ENCODE peak calls at places on chromosomes 12 and 14, in six cellular contexts. A is endothelial cell of umbilical vein; P is stimulated activated CD8-positive, alpha-beta memory T cell treated with anti-CD3 and anti-CD28 coated beads, Interleukin-2, amount 100 ng/mL, for 48 hours; Y is body of pancreas; E is anterior cingulate cortex; T is DMS153. O is an unnamed sample.

GRCh38 chr12:177980-178714 is 35.8 kb downstream of the SLC6A12 start:
- DNase-seq in Y (no peak), T (no peak), E (no peak), P (no peak), A (no peak), O (no peak)

GRCh38 chr12:57815177-57816000 is 3.1 kb downstream of the AVIL start:
- DNase-seq in Y (no peak), A (no peak), P (no peak), T (peak), E (no peak), O (peak)

GRCh38 chr14:101357559-101358319 is 203.6 kb upstream of the DIO3 start:
- DNase-seq in E (no peak), P (no peak), T (no peak), A (no peak), Y (no peak), O (no peak)

GRCh38 chr14:75542585-75543091 is 20.4 kb downstream of the BATF start:
- DNase-seq in Y (peak), P (peak), T (no peak), E (no peak), A (no peak), O (no peak)

GRCh38 chr12:53048780-53049401 is 974 bp upstream of the TNS2 start:
- DNase-seq in P (no peak), T (no peak), A (peak), Y (peak), E (peak), O (no peak)

GRCh38 chr14:44392984-44393383 is 114.1 kb downstream of the FSCB start:
- DNase-seq in A (no peak), P (no peak), T (no peak), Y (no peak), E (no peak), O (no peak)

GRCh38 chr12:32671930-32672785 is 6.9 kb upstream of the DNM1L start:
- DNase-seq in P (no peak), Y (peak), A (peak), T (peak), E (peak), O (peak)

GRCh38 chr12:104136577-104136976 is 1.4 kb downstream of the NFYB start:
- DNase-seq in A (peak), P (no peak), E (no peak), Y (no peak), T (no peak), O (no peak)

GRCh38 chr14:35085441-35085840 is 36.3 kb downstream of the PPP2R3C start:
- DNase-seq in T (no peak), P (no peak), A (no peak), E (no peak), Y (no peak), O (no peak)

GRCh38 chr14:65566820-65567522 is 154.4 kb downstream of the FUT8 start:
- DNase-seq in E (no peak), Y (no peak), T (no peak), A (no peak), P (no peak), O (no peak)

GRCh38 chr14:61836807-61837206 is 74.6 kb downstream of the SNAPC1 start:
- DNase-seq in A (no peak), T (no peak), Y (no peak), P (no peak), E (no peak), O (no peak)

GRCh38 chr12:54413284-54414190 is 5.5 kb downstream of the ITGA5 start:
- DNase-seq in Y (no peak), T (no peak), A (peak), P (peak), E (no peak), O (no peak)

GRCh38 chr12:52147367-52147972 is 44.3 kb downstream of the KRT80 start:
- DNase-seq in Y (peak), T (no peak), A (peak), P (no peak), E (no peak), O (no peak)

GRCh38 chr12:107144990-107145389 is 51.6 kb upstream of the CRY1 start:
- DNase-seq in T (no peak), Y (no peak), E (no peak), A (no peak), P (no peak), O (no peak)

GRCh38 chr12:26732010-26732908 is 100.7 kb downstream of the ITPR2 start:
- DNase-seq in Y (no peak), A (no peak), E (no peak), P (no peak), T (no peak), O (no peak)

GRCh38 chr12:6341439-6342139 is at the start of gene TNFRSF1A:
- DNase-seq in P (no peak), A (peak), E (peak), Y (peak), T (no peak), O (no peak)

GRCh38 chr12:118850244-118850825 is 131.0 kb upstream of the SRRM4 start:
- DNase-seq in E (no peak), Y (peak), A (no peak), P (peak), T (no peak), O (no peak)

GRCh38 chr12:45959025-45959424 is 31.3 kb downstream of the SCAF11 start:
- DNase-seq in A (no peak), P (no peak), T (no peak), E (no peak), Y (no peak), O (no peak)

GRCh38 chr14:70645892-70646291 is 4.2 kb downstream of the TTC9 start:
- DNase-seq in A (no peak), Y (no peak), P (no peak), T (no peak), E (no peak), O (no peak)

GRCh38 chr12:98373982-98374381 is 141.4 kb upstream of the TMPO start:
- DNase-seq in P (no peak), T (no peak), E (no peak), A (no peak), Y (no peak), O (no peak)

GRCh38 chr12:100913872-100914600 is 119.5 kb downstream of the ANO4 start:
- DNase-seq in P (no peak), E (no peak), A (no peak), T (no peak), Y (no peak), O (no peak)

GRCh38 chr12:19458733-19459132 is 19.4 kb downstream of the AEBP2 start:
- DNase-seq in E (no peak), T (no peak), A (no peak), Y (no peak), P (no peak), O (no peak)

GRCh38 chr12:109771746-109772621 is 58.4 kb downstream of the FAM222A start:
- DNase-seq in P (no peak), T (no peak), Y (no peak), A (no peak), E (no peak), O (no peak)

O was measured in NCI-H510A treated with DMSO at 0.1 percent for 48 hours.